ENCODE peak calls at places on chromosomes 1 and 21, in four cellular contexts. One of them, this sample, is unnamed.

GRCh38 chr1:28246427-28246832 is 10.5 kb downstream of the ATP5IF1 start:
- DNase-seq in stomach: no peak
- DNase-seq in COR-L47: no peak
- DNase-seq in T-helper 1 cell: peak
- DNase-seq in this sample: no peak

GRCh38 chr1:68141079-68141800 is 90.8 kb upstream of the DIRAS3 start:
- DNase-seq in stomach: no peak
- DNase-seq in COR-L47: no peak
- DNase-seq in T-helper 1 cell: no peak
- DNase-seq in this sample: no peak

GRCh38 chr1:245842106-245842505 is 665.0 kb downstream of the SMYD3 start:
- DNase-seq in stomach: no peak
- DNase-seq in COR-L47: no peak
- DNase-seq in T-helper 1 cell: no peak
- DNase-seq in this sample: no peak

GRCh38 chr1:13535227-13535626 is 21.4 kb upstream of the LRRC38 start:
- DNase-seq in stomach: no peak
- DNase-seq in COR-L47: no peak
- DNase-seq in T-helper 1 cell: no peak
- DNase-seq in this sample: no peak

GRCh38 chr1:58318157-58318665 is 228.3 kb downstream of the OMA1 start:
- DNase-seq in stomach: no peak
- DNase-seq in COR-L47: no peak
- DNase-seq in T-helper 1 cell: no peak
- DNase-seq in this sample: no peak

GRCh38 chr1:9443913-9444445 is 95.3 kb upstream of the SLC25A33 start:
- DNase-seq in stomach: no peak
- DNase-seq in COR-L47: no peak
- DNase-seq in T-helper 1 cell: no peak
- DNase-seq in this sample: no peak

GRCh38 chr1:146036990-146037646 is 15.6 kb upstream of the HJV start:
- DNase-seq in stomach: peak
- DNase-seq in COR-L47: peak
- DNase-seq in T-helper 1 cell: peak
- DNase-seq in this sample: peak

GRCh38 chr1:68782890-68783289 is 286.0 kb upstream of the DEPDC1 start:
- DNase-seq in stomach: no peak
- DNase-seq in COR-L47: no peak
- DNase-seq in T-helper 1 cell: no peak
- DNase-seq in this sample: no peak

GRCh38 chr1:11462224-11462923 is 16.6 kb upstream of the DISP3 start:
- DNase-seq in stomach: no peak
- DNase-seq in COR-L47: no peak
- DNase-seq in T-helper 1 cell: no peak
- DNase-seq in this sample: no peak

GRCh38 chr1:153572569-153573015 is 6.9 kb upstream of the S100A2 start:
- DNase-seq in stomach: peak
- DNase-seq in COR-L47: peak
- DNase-seq in T-helper 1 cell: peak
- DNase-seq in this sample: no peak

GRCh38 chr1:29123871-29124365 is at the start of gene TMEM200B:
- DNase-seq in stomach: no peak
- DNase-seq in COR-L47: no peak
- DNase-seq in T-helper 1 cell: no peak
- DNase-seq in this sample: no peak

GRCh38 chr1:79614762-79615161 is 608.2 kb upstream of the ADGRL4 start:
- DNase-seq in stomach: no peak
- DNase-seq in COR-L47: no peak
- DNase-seq in T-helper 1 cell: no peak
- DNase-seq in this sample: no peak

GRCh38 chr1:160639652-160640051 is 7.2 kb downstream of the SLAMF1 start:
- DNase-seq in stomach: peak
- DNase-seq in COR-L47: no peak
- DNase-seq in T-helper 1 cell: no peak
- DNase-seq in this sample: no peak

GRCh38 chr21:45410865-45411809 is 6.2 kb downstream of the COL18A1 start:
- DNase-seq in stomach: no peak
- DNase-seq in COR-L47: no peak
- DNase-seq in T-helper 1 cell: no peak
- DNase-seq in this sample: no peak

GRCh38 chr1:206898089-206898908 is 1.1 kb downstream of the IL24 start:
- DNase-seq in stomach: no peak
- DNase-seq in COR-L47: no peak
- DNase-seq in T-helper 1 cell: no peak
- DNase-seq in this sample: no peak

GRCh38 chr1:156584813-156585212 is 5.3 kb downstream of the TTC24 start:
- DNase-seq in stomach: no peak
- DNase-seq in COR-L47: peak
- DNase-seq in T-helper 1 cell: no peak
- DNase-seq in this sample: no peak

GRCh38 chr1:119966020-119966419 is 69.7 kb upstream of the ADAM30 start:
- DNase-seq in stomach: no peak
- DNase-seq in COR-L47: no peak
- DNase-seq in T-helper 1 cell: no peak
- DNase-seq in this sample: no peak

GRCh38 chr1:206831605-206832004 is 33.8 kb upstream of the IL20 start:
- DNase-seq in stomach: no peak
- DNase-seq in COR-L47: no peak
- DNase-seq in T-helper 1 cell: no peak
- DNase-seq in this sample: no peak

GRCh38 chr1:226827458-226827857 is 43.0 kb upstream of the PSEN2 start:
- DNase-seq in stomach: peak
- DNase-seq in COR-L47: no peak
- DNase-seq in T-helper 1 cell: no peak
- DNase-seq in this sample: peak

GRCh38 chr1:226655251-226656163 is 83.6 kb downstream of the ITPKB start:
- DNase-seq in stomach: no peak
- DNase-seq in COR-L47: peak
- DNase-seq in T-helper 1 cell: no peak
- DNase-seq in this sample: peak

GRCh38 chr1:206456577-206457375 is 13.5 kb upstream of the IKBKE start:
- DNase-seq in stomach: no peak
- DNase-seq in COR-L47: no peak
- DNase-seq in T-helper 1 cell: no peak
- DNase-seq in this sample: no peak

GRCh38 chr1:31387612-31388011 is 14.7 kb upstream of the FABP3 start:
- DNase-seq in stomach: no peak
- DNase-seq in COR-L47: no peak
- DNase-seq in T-helper 1 cell: no peak
- DNase-seq in this sample: no peak

GRCh38 chr1:244437108-244437507 is 14.6 kb downstream of the ADSS2 start:
- DNase-seq in stomach: no peak
- DNase-seq in COR-L47: no peak
- DNase-seq in T-helper 1 cell: no peak
- DNase-seq in this sample: no peak

GRCh38 chr1:209355415-209355814 is 228.1 kb upstream of the CAMK1G start:
- DNase-seq in stomach: no peak
- DNase-seq in COR-L47: no peak
- DNase-seq in T-helper 1 cell: no peak
- DNase-seq in this sample: no peak

GRCh38 chr1:7346070-7346596 is 425.0 kb upstream of the VAMP3 start:
- DNase-seq in stomach: no peak
- DNase-seq in COR-L47: no peak
- DNase-seq in T-helper 1 cell: no peak
- DNase-seq in this sample: no peak

GRCh38 chr1:9700340-9700739 is 48.8 kb downstream of the PIK3CD start:
- DNase-seq in stomach: no peak
- DNase-seq in COR-L47: no peak
- DNase-seq in T-helper 1 cell: no peak
- DNase-seq in this sample: no peak

GRCh38 chr1:115980998-115981993 is 5.0 kb downstream of the SLC22A15 start:
- DNase-seq in stomach: no peak
- DNase-seq in COR-L47: peak
- DNase-seq in T-helper 1 cell: no peak
- DNase-seq in this sample: no peak

GRCh38 chr1:201648066-201648910 is 109.4 kb downstream of the NAV1 start:
- DNase-seq in stomach: peak
- DNase-seq in COR-L47: peak
- DNase-seq in T-helper 1 cell: no peak
- DNase-seq in this sample: no peak

GRCh38 chr1:10432910-10433785 is 2.9 kb downstream of the CENPS start:
- DNase-seq in stomach: no peak
- DNase-seq in COR-L47: no peak
- DNase-seq in T-helper 1 cell: no peak
- DNase-seq in this sample: no peak

GRCh38 chr1:54274448-54274847 is 74.5 kb downstream of the MRPL37 start:
- DNase-seq in stomach: peak
- DNase-seq in COR-L47: no peak
- DNase-seq in T-helper 1 cell: no peak
- DNase-seq in this sample: no peak

GRCh38 chr1:213779228-213779627 is 208.5 kb upstream of the PROX1 start:
- DNase-seq in stomach: no peak
- DNase-seq in COR-L47: no peak
- DNase-seq in T-helper 1 cell: no peak
- DNase-seq in this sample: no peak

GRCh38 chr1:93594603-93594880 is 87.1 kb downstream of the BCAR3 start:
- DNase-seq in stomach: no peak
- DNase-seq in COR-L47: no peak
- DNase-seq in T-helper 1 cell: no peak
- DNase-seq in this sample: no peak

GRCh38 chr1:160124709-160125478 is 9.3 kb downstream of the ATP1A2 start:
- DNase-seq in stomach: no peak
- DNase-seq in COR-L47: no peak
- DNase-seq in T-helper 1 cell: no peak
- DNase-seq in this sample: no peak

GRCh38 chr1:168991667-168992475 is 114.6 kb upstream of the ATP1B1 start:
- DNase-seq in stomach: no peak
- DNase-seq in COR-L47: no peak
- DNase-seq in T-helper 1 cell: no peak
- DNase-seq in this sample: no peak

GRCh38 chr1:153963850-153964331 is 554 bp upstream of the SLC39A1 start:
- DNase-seq in stomach: peak
- DNase-seq in COR-L47: peak
- DNase-seq in T-helper 1 cell: no peak
- DNase-seq in this sample: no peak

This sample was measured in T-helper 2 cell.